ENCODE peak calls at places on chromosomes 2 and 18, in nine cellular contexts. U, F, C, P, X, V, S, Y and H are unnamed samples.

GRCh38 chr2:30178618-30179404 is 32.0 kb downstream of the YPEL5 start:
- DNase-seq in U (no peak), F (peak), C (peak), P (no peak), X (no peak), V (no peak), S (no peak), Y (no peak), H (peak)

GRCh38 chr2:165003443-165004130 is 48.3 kb upstream of the SLC38A11 start:
- DNase-seq in U (no peak), F (no peak), C (no peak), P (no peak), X (peak), V (no peak), S (no peak), Y (no peak), H (no peak)

GRCh38 chr2:212005077-212005671 is 533.4 kb downstream of the ERBB4 start:
- DNase-seq in U (peak), F (peak), C (peak), P (no peak), X (peak), V (no peak), S (no peak), Y (peak), H (peak)

GRCh38 chr2:205768341-205768740 is 86.0 kb downstream of the NRP2 start:
- DNase-seq in U (no peak), F (no peak), C (no peak), P (no peak), X (no peak), V (no peak), S (no peak), Y (no peak), H (no peak)

GRCh38 chr2:70145851-70146739 is 44.7 kb downstream of the C2orf42 start:
- DNase-seq in U (no peak), F (no peak), C (no peak), P (peak), X (no peak), V (no peak), S (peak), Y (no peak), H (no peak)

GRCh38 chr2:36058953-36059352 is 296.6 kb upstream of the CRIM1 start:
- DNase-seq in U (no peak), F (peak), C (no peak), P (no peak), X (no peak), V (no peak), S (no peak), Y (no peak), H (peak)

GRCh38 chr18:64258111-64258650 is 109.3 kb upstream of the LINC00305 start:
- DNase-seq in U (no peak), F (no peak), C (no peak), P (no peak), X (no peak), V (no peak), S (no peak), Y (no peak), H (no peak)

GRCh38 chr2:152585830-152586484 is 131.3 kb downstream of the PRPF40A start:
- DNase-seq in U (no peak), F (peak), C (peak), P (no peak), X (no peak), V (peak), S (no peak), Y (peak), H (peak)

GRCh38 chr2:44935854-44936185 is 5.7 kb upstream of the SIX3 start:
- DNase-seq in U (no peak), F (no peak), C (no peak), P (no peak), X (no peak), V (no peak), S (no peak), Y (no peak), H (no peak)

GRCh38 chr18:58871514-58872490 is 7.1 kb downstream of the ZNF532 start:
- DNase-seq in U (no peak), F (peak), C (no peak), P (no peak), X (no peak), V (no peak), S (no peak), Y (no peak), H (no peak)

GRCh38 chr18:34767601-34768027 is 57.5 kb downstream of the DTNA start:
- DNase-seq in U (no peak), F (peak), C (peak), P (no peak), X (no peak), V (peak), S (no peak), Y (peak), H (peak)

GRCh38 chr2:220198911-220199310 is 571.5 kb downstream of the SLC4A3 start:
- DNase-seq in U (peak), F (peak), C (peak), P (no peak), X (no peak), V (peak), S (no peak), Y (peak), H (peak)

GRCh38 chr2:4745056-4745455 is 947.1 kb upstream of the SOX11 start:
- DNase-seq in U (no peak), F (no peak), C (no peak), P (no peak), X (no peak), V (no peak), S (no peak), Y (no peak), H (no peak)

GRCh38 chr2:54871457-54872103 is 148.1 kb downstream of the EML6 start:
- DNase-seq in U (no peak), F (peak), C (no peak), P (no peak), X (no peak), V (peak), S (no peak), Y (peak), H (peak)

GRCh38 chr2:37711831-37712230 is 40.4 kb upstream of the CDC42EP3 start:
- DNase-seq in U (no peak), F (peak), C (no peak), P (no peak), X (no peak), V (peak), S (no peak), Y (no peak), H (peak)

GRCh38 chr18:12271376-12272235 is 17.4 kb downstream of the CIDEA start:
- DNase-seq in U (peak), F (peak), C (peak), P (peak), X (peak), V (no peak), S (no peak), Y (peak), H (peak)

GRCh38 chr2:229591611-229592010 is 122.7 kb downstream of the DNER start:
- DNase-seq in U (no peak), F (no peak), C (peak), P (no peak), X (no peak), V (no peak), S (no peak), Y (no peak), H (no peak)

GRCh38 chr2:181742908-181743722 is 62.8 kb upstream of the NEUROD1 start:
- DNase-seq in U (peak), F (peak), C (peak), P (peak), X (peak), V (peak), S (no peak), Y (peak), H (peak)

GRCh38 chr18:38961880-38962279 is 1396.3 kb upstream of the CELF4 start:
- DNase-seq in U (no peak), F (no peak), C (no peak), P (no peak), X (no peak), V (no peak), S (no peak), Y (no peak), H (no peak)

GRCh38 chr18:79672490-79673276 is 6.9 kb upstream of the CTDP1 start:
- DNase-seq in U (no peak), F (no peak), C (no peak), P (no peak), X (no peak), V (no peak), S (no peak), Y (no peak), H (no peak)

GRCh38 chr18:37540424-37541121 is 25.0 kb downstream of the CELF4 start:
- DNase-seq in U (no peak), F (no peak), C (no peak), P (no peak), X (no peak), V (no peak), S (peak), Y (no peak), H (no peak)

GRCh38 chr18:10099539-10100140 is 185.8 kb downstream of the VAPA start:
- DNase-seq in U (no peak), F (no peak), C (peak), P (no peak), X (no peak), V (no peak), S (no peak), Y (no peak), H (peak)

GRCh38 chr2:238498691-238499295 is 72.1 kb downstream of the ASB1 start:
- DNase-seq in U (no peak), F (no peak), C (no peak), P (no peak), X (no peak), V (no peak), S (peak), Y (no peak), H (no peak)

GRCh38 chr18:40937386-40937785 is 1017.6 kb upstream of the PIK3C3 start:
- DNase-seq in U (no peak), F (no peak), C (no peak), P (no peak), X (no peak), V (no peak), S (no peak), Y (no peak), H (no peak)

GRCh38 chr18:34978953-34979608 is 62.1 kb upstream of the MAPRE2 start:
- DNase-seq in U (peak), F (peak), C (peak), P (peak), X (peak), V (peak), S (peak), Y (peak), H (peak)